ENCODE peak calls at places on chromosomes 13 and 19, in five cellular contexts. B, Y, V, A and C are unnamed samples.

GRCh38 chr13:99227909-99228688 is 27.4 kb downstream of the UBAC2 start:
- DNase-seq in B (no peak), Y (no peak), V (no peak), A (no peak), C (no peak)

GRCh38 chr13:35894636-35895035 is 236.5 kb downstream of the DCLK1 start:
- DNase-seq in B (no peak), Y (no peak), V (no peak), A (no peak), C (no peak)

GRCh38 chr13:95896302-95896701 is 156.9 kb downstream of the UGGT2 start:
- DNase-seq in B (no peak), Y (no peak), V (no peak), A (no peak), C (no peak)

GRCh38 chr13:110233181-110233641 is 73.7 kb downstream of the COL4A1 start:
- DNase-seq in B (no peak), Y (no peak), V (no peak), A (no peak), C (no peak)

GRCh38 chr19:50728084-50728737 is 5.0 kb downstream of the CLEC11A start:
- DNase-seq in B (peak; percentile 89), Y (no peak), V (peak; percentile 20), A (peak; percentile 89), C (peak; percentile 91)

GRCh38 chr13:106755542-106755941 is 187.6 kb upstream of the ARGLU1 start:
- DNase-seq in B (no peak), Y (no peak), V (no peak), A (no peak), C (no peak)

GRCh38 chr19:10975374-10976036 is 14.7 kb downstream of the SMARCA4 start:
- DNase-seq in B (no peak), Y (no peak), V (no peak), A (no peak), C (no peak)

GRCh38 chr19:47389150-47389556 is 30.2 kb downstream of the MEIS3 start:
- DNase-seq in B (no peak), Y (no peak), V (peak; percentile 11), A (no peak), C (no peak)

GRCh38 chr13:114071991-114072390 is 60.4 kb downstream of the RASA3 start:
- DNase-seq in B (no peak), Y (no peak), V (no peak), A (no peak), C (no peak)

GRCh38 chr19:5406816-5407215 is 48.4 kb upstream of the ZNRF4 start:
- DNase-seq in B (no peak), Y (no peak), V (no peak), A (no peak), C (no peak)

GRCh38 chr19:5407356-5407755 is 47.9 kb upstream of the ZNRF4 start:
- DNase-seq in B (no peak), Y (no peak), V (peak; percentile 12), A (no peak), C (peak; percentile 46)

GRCh38 chr19:5398693-5399057 is 56.5 kb upstream of the ZNRF4 start:
- DNase-seq in B (no peak), Y (no peak), V (no peak), A (no peak), C (no peak)

DNA sequence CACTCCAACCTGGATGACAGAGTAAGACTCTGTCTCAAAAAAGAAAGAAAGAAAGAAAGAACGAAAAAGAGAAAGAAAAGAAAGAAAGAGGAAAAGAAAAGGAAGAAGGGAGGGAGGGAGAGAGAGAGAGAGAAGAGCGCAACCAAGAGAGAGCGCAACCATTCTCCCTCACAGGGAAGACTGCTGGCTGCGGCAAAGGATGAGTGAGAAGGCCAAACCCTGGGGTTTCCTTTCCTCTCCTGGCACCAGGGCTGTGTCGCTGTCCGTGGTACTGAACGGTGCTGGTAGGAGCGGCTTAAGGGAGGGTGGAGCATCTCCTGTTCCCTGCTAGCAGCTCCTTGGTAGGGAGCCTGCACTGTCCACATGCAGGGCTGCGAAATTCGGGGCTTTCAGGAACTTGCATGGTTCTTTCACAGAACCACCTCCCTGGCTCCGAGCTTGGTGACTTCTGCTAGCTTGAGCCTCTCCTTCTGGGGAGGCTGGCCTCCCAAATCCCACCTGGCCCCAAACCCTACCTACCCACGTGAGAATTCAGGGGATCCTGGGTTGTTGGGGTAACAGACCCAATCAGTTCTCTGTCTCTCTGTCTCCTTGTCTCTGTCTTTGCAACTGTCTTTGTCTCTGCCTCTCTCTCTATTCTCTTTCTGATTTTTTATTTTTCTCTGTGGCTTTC is 51.1 kb upstream of the ZNRF4 start:
- DNase-seq in B (peak; percentile 71), Y (no peak), V (peak; percentile 63), A (peak; percentile 93), C (peak; percentile 85)
- TF ChIP-seq SUZ12 in B (no peak), Y (no peak), V (no peak), A (no peak), C (no peak)

DNA sequence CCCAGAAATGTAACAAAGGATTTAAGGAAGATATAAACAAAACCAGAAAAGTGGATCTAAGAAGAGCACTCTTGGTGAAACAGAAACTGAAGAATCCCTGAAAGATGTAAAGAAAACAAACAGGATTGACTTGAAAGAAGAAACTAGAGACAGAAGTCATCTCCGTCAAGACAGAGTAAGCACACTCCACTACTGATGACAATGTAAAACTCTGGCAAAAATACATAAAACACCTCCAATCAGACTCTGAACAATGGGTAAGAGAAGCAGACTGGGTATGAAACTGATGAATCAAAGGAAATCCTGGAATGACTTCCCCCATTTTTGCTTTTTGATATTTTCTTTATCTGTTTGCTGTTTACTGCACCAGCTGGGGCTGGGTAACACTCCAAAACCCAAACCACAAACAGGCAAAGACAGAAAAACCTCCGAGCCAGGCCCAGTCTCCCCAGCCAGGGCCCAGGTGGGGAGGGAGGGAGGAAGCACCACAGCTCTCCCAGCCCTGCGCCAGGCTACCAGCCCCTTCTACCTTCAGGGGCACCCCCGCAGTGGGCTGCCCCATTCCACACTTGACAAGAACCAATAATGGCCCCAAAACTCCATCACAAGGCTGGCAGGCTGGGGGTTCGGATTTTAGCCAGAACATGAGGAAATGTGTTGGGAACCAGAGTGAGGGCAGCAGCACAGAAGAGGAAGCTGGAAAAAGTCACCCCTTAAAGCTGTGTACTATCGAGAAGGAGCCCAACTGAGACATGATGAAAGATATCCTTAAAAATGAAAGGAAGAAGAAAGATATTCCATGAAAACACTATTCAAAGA is 13.3 kb downstream of the TUBGCP3 start:
- DNase-seq in B (no peak), Y (no peak), V (no peak), A (no peak), C (no peak)
- TF ChIP-seq SUZ12 in B (no peak), Y (no peak), V (no peak), A (no peak), C (no peak)

GRCh38 chr13:32315255-32316029 is at the start of the genes BRCA2 and ZAR1L:
- DNase-seq in B (peak; percentile 68), Y (peak; percentile 68), V (peak; percentile 79), A (peak; percentile 63), C (peak; percentile 82)
- TF ChIP-seq SUZ12 in B (peak; percentile 44), Y (no peak), V (no peak), A (no peak), C (no peak)

GRCh38 chr19:38617764-38618589 is at the start of gene MAP4K1:
- DNase-seq in B (no peak), Y (peak; percentile 88), V (no peak), A (no peak), C (no peak)
- TF ChIP-seq SUZ12 in B (no peak), Y (no peak), V (no peak), A (no peak), C (no peak)

GRCh38 chr19:28847468-28847867 is 365.5 kb downstream of the UQCRFS1 start:
- DNase-seq in B (no peak), Y (no peak), V (no peak), A (no peak), C (no peak)
- TF ChIP-seq SUZ12 in B (no peak), Y (no peak), V (no peak), A (no peak), C (no peak)

GRCh38 chr19:40512473-40513344 is 45.9 kb downstream of the SPTBN4 start:
- DNase-seq in B (no peak), Y (no peak), V (no peak), A (no peak), C (no peak)

GRCh38 chr19:40512110-40512472 is 45.3 kb downstream of the SPTBN4 start:
- DNase-seq in B (no peak), Y (no peak), V (no peak), A (no peak), C (no peak)

GRCh38 chr19:40513345-40513678 is 46.5 kb downstream of the SPTBN4 start:
- DNase-seq in B (no peak), Y (no peak), V (no peak), A (no peak), C (no peak)

GRCh38 chr19:40510526-40511115 is 43.8 kb downstream of the SPTBN4 start:
- DNase-seq in B (no peak), Y (no peak), V (no peak), A (no peak), C (no peak)

GRCh38 chr19:40511487-40511886 is 44.7 kb downstream of the SPTBN4 start:
- DNase-seq in B (no peak), Y (no peak), V (no peak), A (no peak), C (no peak)
- TF ChIP-seq SUZ12 in B (no peak), Y (no peak), V (no peak), A (no peak), C (no peak)

GRCh38 chr13:33879044-33879596 is 61.2 kb downstream of the RFC3 start:
- DNase-seq in B (no peak), Y (no peak), V (no peak), A (no peak), C (no peak)

GRCh38 chr13:33873251-33873908 is 55.4 kb downstream of the RFC3 start:
- DNase-seq in B (no peak), Y (no peak), V (peak; percentile 86), A (no peak), C (no peak)

GRCh38 chr13:33876716-33877394 is 58.9 kb downstream of the RFC3 start:
- DNase-seq in B (no peak), Y (no peak), V (no peak), A (no peak), C (no peak)

GRCh38 chr13:33874871-33875270 is 56.9 kb downstream of the RFC3 start:
- DNase-seq in B (no peak), Y (no peak), V (no peak), A (no peak), C (no peak)

DNA sequence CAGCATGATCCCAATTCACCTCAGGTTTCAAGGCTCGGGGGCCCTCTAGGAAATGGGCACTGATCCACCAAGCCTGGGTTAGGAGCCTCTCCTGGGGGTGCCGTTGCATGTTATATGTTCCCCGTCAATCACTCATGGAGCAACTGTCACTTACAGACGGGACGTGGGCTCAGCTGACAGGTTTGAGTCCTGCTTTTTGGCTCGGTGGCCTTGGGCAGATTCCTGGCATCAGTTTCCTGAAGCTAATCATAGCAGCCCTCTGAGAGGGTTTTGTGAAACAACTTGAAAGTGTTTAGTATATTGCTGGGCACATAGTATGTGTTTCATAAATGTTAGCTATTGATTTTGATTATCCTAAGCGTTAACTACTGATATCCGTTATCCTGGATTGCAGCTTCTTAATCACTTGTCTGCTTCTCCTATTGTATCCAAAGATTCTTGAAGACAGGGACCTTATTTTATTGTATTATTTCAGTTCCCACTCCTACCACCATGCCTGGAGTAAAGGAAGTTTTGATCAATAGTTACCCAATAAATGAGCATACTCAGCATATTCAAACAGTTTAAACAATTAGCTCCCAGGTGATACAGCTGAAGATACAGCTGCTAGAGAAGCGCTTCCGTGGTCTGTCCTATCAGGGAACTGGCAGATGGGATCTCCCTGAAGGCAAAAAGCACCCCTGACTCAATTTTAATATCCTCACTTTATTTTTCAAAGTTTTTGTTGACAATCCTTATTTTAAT is 57.9 kb downstream of the RFC3 start:
- DNase-seq in B (no peak), Y (no peak), V (no peak), A (no peak), C (no peak)
- TF ChIP-seq SUZ12 in B (no peak), Y (no peak), V (no peak), A (no peak), C (no peak)